ENCODE peak calls at places on chromosomes 16 and 17, in five cellular contexts. One of them, this sample, is unnamed. For H3K36me3, the result is how much of the 10 kb centered on the place peaks cover.

GRCh38 chr16:68093816-68094613 is 8.8 kb downstream of the NFATC3 start:
- DNase-seq in adipocyte: peak
- DNase-seq in IMR-90: peak
- DNase-seq in fibroblast of lung: peak
- DNase-seq in mesenchymal stem cell: peak
- DNase-seq in this sample: no peak

GRCh38 chr17:77356109-77356689 is 215.4 kb downstream of the SEC14L1 start:
- DNase-seq in adipocyte: peak
- DNase-seq in IMR-90: no peak
- DNase-seq in fibroblast of lung: no peak
- DNase-seq in mesenchymal stem cell: no peak
- DNase-seq in this sample: peak

GRCh38 chr16:11105038-11105903 is 150.7 kb downstream of the SOCS1 start:
- DNase-seq in adipocyte: peak
- DNase-seq in IMR-90: peak
- DNase-seq in fibroblast of lung: peak
- DNase-seq in mesenchymal stem cell: peak
- DNase-seq in this sample: no peak

GRCh38 chr17:61989509-61989908 is 61.7 kb upstream of the INTS2 start:
- DNase-seq in adipocyte: no peak
- DNase-seq in IMR-90: no peak
- DNase-seq in fibroblast of lung: no peak
- DNase-seq in mesenchymal stem cell: no peak
- DNase-seq in this sample: no peak

GRCh38 chr16:56354016-56354415 is 71.3 kb downstream of the AMFR start:
- DNase-seq in adipocyte: no peak
- DNase-seq in IMR-90: no peak
- DNase-seq in fibroblast of lung: no peak
- DNase-seq in mesenchymal stem cell: no peak
- DNase-seq in this sample: no peak

GRCh38 chr16:19131809-19132777 is 18.3 kb downstream of the ITPRIPL2 start:
- DNase-seq in adipocyte: no peak
- DNase-seq in IMR-90: no peak
- DNase-seq in fibroblast of lung: no peak
- DNase-seq in mesenchymal stem cell: peak
- DNase-seq in this sample: no peak

GRCh38 chr17:55093358-55093757 is 124.8 kb downstream of the STXBP4 start:
- DNase-seq in adipocyte: no peak
- DNase-seq in IMR-90: no peak
- DNase-seq in fibroblast of lung: no peak
- DNase-seq in mesenchymal stem cell: no peak
- DNase-seq in this sample: no peak

GRCh38 chr16:2515180-2515803 is 1.5 kb downstream of the ATP6V0C start:
- DNase-seq in adipocyte: peak
- DNase-seq in IMR-90: no peak
- DNase-seq in fibroblast of lung: no peak
- DNase-seq in mesenchymal stem cell: peak
- DNase-seq in this sample: peak

GRCh38 chr17:72373910-72374741 is 253.3 kb downstream of the SOX9 start:
- DNase-seq in adipocyte: peak
- DNase-seq in IMR-90: peak
- DNase-seq in fibroblast of lung: peak
- DNase-seq in mesenchymal stem cell: no peak
- DNase-seq in this sample: no peak

GRCh38 chr17:32958418-32958817 is 30.5 kb downstream of the TMEM98 start:
- DNase-seq in adipocyte: peak
- DNase-seq in IMR-90: no peak
- DNase-seq in fibroblast of lung: no peak
- DNase-seq in mesenchymal stem cell: no peak
- DNase-seq in this sample: no peak

GRCh38 chr17:81405382-81406005 is 10.2 kb downstream of the BAHCC1 start:
- DNase-seq in adipocyte: peak
- DNase-seq in IMR-90: no peak
- DNase-seq in fibroblast of lung: no peak
- DNase-seq in mesenchymal stem cell: peak
- DNase-seq in this sample: no peak

GRCh38 chr16:46857261-46857962 is 26.4 kb upstream of the C16orf87 start:
- DNase-seq in adipocyte: peak
- DNase-seq in IMR-90: peak
- DNase-seq in fibroblast of lung: peak
- DNase-seq in mesenchymal stem cell: peak
- DNase-seq in this sample: no peak

GRCh38 chr17:48253976-48254375 is 146.4 kb downstream of the SNX11 start:
- DNase-seq in adipocyte: no peak
- DNase-seq in IMR-90: no peak
- DNase-seq in fibroblast of lung: no peak
- DNase-seq in mesenchymal stem cell: no peak
- DNase-seq in this sample: no peak

GRCh38 chr16:8916541-8917225 is 34.5 kb downstream of the LITAFD start:
- DNase-seq in adipocyte: no peak
- DNase-seq in IMR-90: no peak
- DNase-seq in fibroblast of lung: no peak
- DNase-seq in mesenchymal stem cell: no peak
- DNase-seq in this sample: no peak

GRCh38 chr16:85309656-85310587 is 197.7 kb upstream of the CIBAR2 start:
- DNase-seq in adipocyte: no peak
- DNase-seq in IMR-90: no peak
- DNase-seq in fibroblast of lung: no peak
- DNase-seq in mesenchymal stem cell: no peak
- DNase-seq in this sample: peak

GRCh38 chr16:80197790-80198201 is 343.0 kb upstream of the DYNLRB2 start:
- DNase-seq in adipocyte: peak
- DNase-seq in IMR-90: peak
- DNase-seq in fibroblast of lung: peak
- DNase-seq in mesenchymal stem cell: peak
- DNase-seq in this sample: no peak

GRCh38 chr16:55062446-55062845 is 131.8 kb downstream of the IRX5 start:
- DNase-seq in adipocyte: peak
- DNase-seq in IMR-90: peak
- DNase-seq in fibroblast of lung: no peak
- DNase-seq in mesenchymal stem cell: no peak
- DNase-seq in this sample: no peak

GRCh38 chr17:57986841-57987581 is 1.0 kb downstream of the VEZF1 start:
- DNase-seq in adipocyte: peak
- DNase-seq in IMR-90: peak
- DNase-seq in fibroblast of lung: peak
- DNase-seq in mesenchymal stem cell: peak
- DNase-seq in this sample: peak

GRCh38 chr17:9427460-9428315 is 147.9 kb downstream of the STX8 start:
- DNase-seq in adipocyte: peak
- DNase-seq in IMR-90: peak
- DNase-seq in fibroblast of lung: no peak
- DNase-seq in mesenchymal stem cell: no peak
- DNase-seq in this sample: peak

GRCh38 chr17:31571124-31571892 is 179.8 kb downstream of the RAB11FIP4 start:
- DNase-seq in adipocyte: peak
- DNase-seq in IMR-90: peak
- DNase-seq in fibroblast of lung: peak
- DNase-seq in mesenchymal stem cell: peak
- DNase-seq in this sample: no peak

GRCh38 chr17:31413081-31413799 is 21.8 kb downstream of the RAB11FIP4 start:
- DNase-seq in adipocyte: no peak
- DNase-seq in IMR-90: no peak
- DNase-seq in fibroblast of lung: no peak
- DNase-seq in mesenchymal stem cell: no peak
- DNase-seq in this sample: no peak

GRCh38 chr17:73126716-73127473 is 34.4 kb upstream of the SLC39A11 start:
- DNase-seq in adipocyte: no peak
- DNase-seq in IMR-90: peak
- DNase-seq in fibroblast of lung: peak
- DNase-seq in mesenchymal stem cell: no peak
- DNase-seq in this sample: no peak

DNA sequence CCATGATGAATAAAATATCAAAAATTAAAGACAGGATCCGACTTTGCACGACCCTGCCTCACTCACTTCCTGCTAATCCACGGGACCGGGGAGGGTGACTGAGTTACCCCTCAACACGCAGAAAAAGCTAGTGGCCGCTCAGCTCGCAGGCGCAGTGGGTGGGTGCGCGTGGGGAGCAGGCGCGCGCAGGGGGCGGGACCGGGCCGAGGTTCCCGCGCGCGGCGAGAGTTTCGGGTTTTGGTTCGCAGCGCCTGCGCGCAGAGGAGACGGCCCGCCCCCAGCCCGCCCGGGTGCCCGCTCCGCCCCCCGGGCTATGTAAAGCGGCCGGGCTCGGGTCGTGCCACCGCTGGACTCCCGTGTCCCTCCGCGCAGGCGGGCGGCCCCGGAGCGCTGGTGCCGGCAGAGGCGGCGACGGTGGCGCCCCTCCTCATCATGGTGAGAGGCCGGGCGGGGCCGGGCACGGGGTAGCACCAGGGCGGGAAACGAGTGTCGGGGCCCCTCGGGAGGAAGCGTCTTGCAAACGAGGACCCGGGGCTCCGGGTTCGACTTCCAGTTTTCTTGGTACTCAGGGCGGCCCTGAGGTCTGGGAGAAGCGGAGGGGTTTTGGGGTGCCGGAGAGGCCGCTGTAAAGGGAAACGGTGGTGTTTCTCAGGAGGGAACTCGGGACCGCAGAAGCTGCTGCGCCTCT is at the start of gene CNP:
- DNase-seq in adipocyte: peak
- DNase-seq in IMR-90: peak
- DNase-seq in fibroblast of lung: peak
- DNase-seq in mesenchymal stem cell: peak
- DNase-seq in this sample: peak
- H3K9ac ChIP-seq in adipocyte: peak
- H3K9ac ChIP-seq in IMR-90: peak
- H3K9ac ChIP-seq in fibroblast of lung: peak
- H3K9ac ChIP-seq in mesenchymal stem cell: peak
- H3K9ac ChIP-seq in this sample: peak

GRCh38 chr17:64060331-64060730 is 39.9 kb upstream of the ICAM2 start:
- DNase-seq in adipocyte: no peak
- DNase-seq in IMR-90: no peak
- DNase-seq in fibroblast of lung: no peak
- DNase-seq in mesenchymal stem cell: no peak
- DNase-seq in this sample: no peak
- H3K36me3 ChIP-seq in adipocyte: half or more
- H3K36me3 ChIP-seq in IMR-90: under half
- H3K36me3 ChIP-seq in fibroblast of lung: under half
- H3K36me3 ChIP-seq in mesenchymal stem cell: half or more
- H3K36me3 ChIP-seq in this sample: under half

GRCh38 chr16:57844416-57845030 is 42.2 kb upstream of the KIFC3 start:
- DNase-seq in adipocyte: no peak
- DNase-seq in IMR-90: no peak
- DNase-seq in fibroblast of lung: no peak
- DNase-seq in mesenchymal stem cell: no peak
- DNase-seq in this sample: no peak
- H3K9ac ChIP-seq in adipocyte: no peak
- H3K9ac ChIP-seq in IMR-90: no peak
- H3K9ac ChIP-seq in fibroblast of lung: no peak
- H3K9ac ChIP-seq in mesenchymal stem cell: no peak
- H3K9ac ChIP-seq in this sample: no peak

DNA sequence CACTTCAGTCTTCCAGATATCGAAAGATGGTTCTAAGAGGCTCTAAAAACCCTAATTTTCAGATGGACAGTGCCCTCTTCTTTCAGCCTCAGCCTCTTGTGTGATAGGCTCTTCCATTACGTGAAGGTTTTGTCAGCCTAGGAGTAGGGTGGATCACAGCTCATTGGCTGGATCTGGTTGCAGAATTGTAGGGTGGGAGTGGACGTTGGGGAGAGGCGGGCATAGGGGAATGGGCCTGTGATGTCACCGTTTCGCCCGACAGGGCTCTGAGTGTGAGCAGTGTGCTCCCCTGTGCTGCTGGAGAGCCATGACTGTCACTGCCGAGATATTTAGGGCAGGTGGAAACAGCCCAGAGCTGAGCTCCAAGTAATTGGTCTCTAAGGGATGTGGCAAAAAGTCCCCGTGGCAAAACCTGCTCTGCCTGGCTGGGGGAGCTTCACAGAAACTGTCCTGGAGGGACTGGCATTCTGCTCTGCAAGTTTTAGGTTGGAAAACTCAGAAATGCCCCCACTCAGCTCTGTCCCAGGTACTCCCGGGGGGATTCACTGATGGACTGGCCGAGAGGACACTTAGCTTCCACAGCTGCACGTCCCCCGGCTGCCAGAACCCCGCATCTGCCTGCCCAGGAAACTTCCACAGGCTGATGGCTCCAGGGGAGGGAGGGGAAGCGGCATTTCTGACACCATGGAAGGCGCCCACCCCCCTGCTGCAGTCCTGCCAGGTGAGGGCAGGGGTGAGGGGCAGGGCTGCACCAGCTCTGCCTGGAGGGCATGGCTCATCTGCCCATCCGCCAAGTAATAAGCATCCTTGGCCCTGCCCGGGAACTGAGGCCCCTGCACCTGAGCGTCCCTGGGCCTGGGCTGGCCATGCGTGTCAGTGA is 6.0 kb upstream of the WFIKKN1 start:
- DNase-seq in adipocyte: no peak
- DNase-seq in IMR-90: no peak
- DNase-seq in fibroblast of lung: no peak
- DNase-seq in mesenchymal stem cell: no peak
- DNase-seq in this sample: no peak
- H3K36me3 ChIP-seq in adipocyte: under half
- H3K36me3 ChIP-seq in IMR-90: under half
- H3K36me3 ChIP-seq in fibroblast of lung: under half
- H3K36me3 ChIP-seq in mesenchymal stem cell: under half
- H3K36me3 ChIP-seq in this sample: under half

DNA sequence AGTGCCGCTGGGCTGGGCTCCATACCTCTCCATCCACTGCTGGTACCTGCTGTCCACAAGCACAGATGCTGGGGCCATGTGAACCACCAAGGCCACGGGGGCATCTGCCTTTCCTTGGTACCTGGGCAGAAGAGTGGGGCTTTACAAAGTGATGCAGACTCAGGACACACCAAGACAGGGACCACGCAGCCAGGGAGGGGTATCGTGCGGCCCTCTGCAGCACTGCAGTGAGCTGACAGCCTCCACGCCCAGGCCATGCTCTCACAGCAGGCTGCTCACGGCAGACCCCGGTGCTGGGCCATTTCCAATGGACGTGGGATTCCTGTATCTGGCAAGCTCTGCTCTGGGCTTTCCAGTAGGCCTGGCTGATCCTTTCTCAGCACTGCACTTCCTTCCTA is 14.4 kb downstream of the ELAC2 start:
- DNase-seq in adipocyte: no peak
- DNase-seq in IMR-90: no peak
- DNase-seq in fibroblast of lung: no peak
- DNase-seq in mesenchymal stem cell: no peak
- DNase-seq in this sample: no peak
- H3K9ac ChIP-seq in adipocyte: no peak
- H3K9ac ChIP-seq in IMR-90: no peak
- H3K9ac ChIP-seq in fibroblast of lung: no peak
- H3K9ac ChIP-seq in mesenchymal stem cell: no peak
- H3K9ac ChIP-seq in this sample: no peak

GRCh38 chr17:29549169-29549935 is 17.5 kb downstream of the ABHD15 start:
- DNase-seq in adipocyte: peak
- DNase-seq in IMR-90: peak
- DNase-seq in fibroblast of lung: peak
- DNase-seq in mesenchymal stem cell: peak
- DNase-seq in this sample: peak

GRCh38 chr17:29546834-29547233 is 20.0 kb downstream of the ABHD15 start:
- DNase-seq in adipocyte: peak
- DNase-seq in IMR-90: no peak
- DNase-seq in fibroblast of lung: peak
- DNase-seq in mesenchymal stem cell: peak
- DNase-seq in this sample: no peak

GRCh38 chr17:29546085-29546484 is 20.8 kb downstream of the ABHD15 start:
- DNase-seq in adipocyte: peak
- DNase-seq in IMR-90: no peak
- DNase-seq in fibroblast of lung: peak
- DNase-seq in mesenchymal stem cell: peak
- DNase-seq in this sample: no peak
- H3K36me3 ChIP-seq in adipocyte: under half
- H3K36me3 ChIP-seq in IMR-90: under half
- H3K36me3 ChIP-seq in fibroblast of lung: under half
- H3K36me3 ChIP-seq in mesenchymal stem cell: half or more
- H3K36me3 ChIP-seq in this sample: half or more

GRCh38 chr16:70399326-70399725 is 39.6 kb downstream of the ST3GAL2 start:
- DNase-seq in adipocyte: no peak
- DNase-seq in IMR-90: no peak
- DNase-seq in fibroblast of lung: no peak
- DNase-seq in mesenchymal stem cell: no peak
- DNase-seq in this sample: no peak
- H3K9ac ChIP-seq in adipocyte: no peak
- H3K9ac ChIP-seq in IMR-90: no peak
- H3K9ac ChIP-seq in fibroblast of lung: no peak
- H3K9ac ChIP-seq in mesenchymal stem cell: no peak
- H3K9ac ChIP-seq in this sample: no peak